ENCODE peak calls at places on chromosomes 11 and 22, in nine cellular contexts. One of them, this sample, is unnamed.

GRCh38 chr11:104918113-104918824 is 20.0 kb upstream of the CASP12 start:
- DNase-seq in stimulated activated CD8-positive, alpha-beta memory T cell treated with anti-CD3 and anti-CD28 coated beads, Interleukin-2, amount 100 ng/mL, for 1 hour: no peak
- DNase-seq in germinal center: no peak
- DNase-seq in NCI-H1417: no peak
- DNase-seq in iris pigment epithelial cell: peak
- DNase-seq in stimulated activated CD4-positive, alpha-beta T cell treated with anti-CD3 and anti-CD28 coated beads, Interleukin-15, amount 100 ng/mL, for 24 hours: no peak
- DNase-seq in activated CD8-positive, alpha-beta T cell treated with anti-CD3 and anti-CD28 coated beads, Interleukin-2, amount 10 ng/mL, durations not matched to agents 7 days and 5 days: no peak
- DNase-seq in EL: peak
- DNase-seq in activated CD4-positive, alpha-beta memory T cell treated with anti-CD3 and anti-CD28 coated beads for 36 hours: no peak
- DNase-seq in this sample: no peak

GRCh38 chr11:121767433-121767832 is 314.7 kb upstream of the SORL1-AS1 start:
- DNase-seq in stimulated activated CD8-positive, alpha-beta memory T cell treated with anti-CD3 and anti-CD28 coated beads, Interleukin-2, amount 100 ng/mL, for 1 hour: no peak
- DNase-seq in germinal center: peak
- DNase-seq in NCI-H1417: no peak
- DNase-seq in iris pigment epithelial cell: peak
- DNase-seq in stimulated activated CD4-positive, alpha-beta T cell treated with anti-CD3 and anti-CD28 coated beads, Interleukin-15, amount 100 ng/mL, for 24 hours: no peak
- DNase-seq in activated CD8-positive, alpha-beta T cell treated with anti-CD3 and anti-CD28 coated beads, Interleukin-2, amount 10 ng/mL, durations not matched to agents 7 days and 5 days: no peak
- DNase-seq in EL: no peak
- DNase-seq in activated CD4-positive, alpha-beta memory T cell treated with anti-CD3 and anti-CD28 coated beads for 36 hours: no peak
- DNase-seq in this sample: no peak

GRCh38 chr11:65565624-65566453 is 4.4 kb upstream of the ZNRD2 start:
- DNase-seq in stimulated activated CD8-positive, alpha-beta memory T cell treated with anti-CD3 and anti-CD28 coated beads, Interleukin-2, amount 100 ng/mL, for 1 hour: no peak
- DNase-seq in germinal center: no peak
- DNase-seq in NCI-H1417: no peak
- DNase-seq in iris pigment epithelial cell: no peak
- DNase-seq in stimulated activated CD4-positive, alpha-beta T cell treated with anti-CD3 and anti-CD28 coated beads, Interleukin-15, amount 100 ng/mL, for 24 hours: peak
- DNase-seq in activated CD8-positive, alpha-beta T cell treated with anti-CD3 and anti-CD28 coated beads, Interleukin-2, amount 10 ng/mL, durations not matched to agents 7 days and 5 days: peak
- DNase-seq in EL: no peak
- DNase-seq in activated CD4-positive, alpha-beta memory T cell treated with anti-CD3 and anti-CD28 coated beads for 36 hours: peak
- DNase-seq in this sample: no peak

GRCh38 chr22:47082505-47082904 is 320.1 kb downstream of the TBC1D22A start:
- DNase-seq in stimulated activated CD8-positive, alpha-beta memory T cell treated with anti-CD3 and anti-CD28 coated beads, Interleukin-2, amount 100 ng/mL, for 1 hour: no peak
- DNase-seq in germinal center: no peak
- DNase-seq in NCI-H1417: no peak
- DNase-seq in iris pigment epithelial cell: no peak
- DNase-seq in stimulated activated CD4-positive, alpha-beta T cell treated with anti-CD3 and anti-CD28 coated beads, Interleukin-15, amount 100 ng/mL, for 24 hours: no peak
- DNase-seq in activated CD8-positive, alpha-beta T cell treated with anti-CD3 and anti-CD28 coated beads, Interleukin-2, amount 10 ng/mL, durations not matched to agents 7 days and 5 days: no peak
- DNase-seq in EL: no peak
- DNase-seq in activated CD4-positive, alpha-beta memory T cell treated with anti-CD3 and anti-CD28 coated beads for 36 hours: no peak
- DNase-seq in this sample: no peak

GRCh38 chr22:30730351-30730750 is 35.7 kb downstream of the OSBP2 start:
- DNase-seq in stimulated activated CD8-positive, alpha-beta memory T cell treated with anti-CD3 and anti-CD28 coated beads, Interleukin-2, amount 100 ng/mL, for 1 hour: no peak
- DNase-seq in germinal center: no peak
- DNase-seq in NCI-H1417: no peak
- DNase-seq in iris pigment epithelial cell: peak
- DNase-seq in stimulated activated CD4-positive, alpha-beta T cell treated with anti-CD3 and anti-CD28 coated beads, Interleukin-15, amount 100 ng/mL, for 24 hours: no peak
- DNase-seq in activated CD8-positive, alpha-beta T cell treated with anti-CD3 and anti-CD28 coated beads, Interleukin-2, amount 10 ng/mL, durations not matched to agents 7 days and 5 days: no peak
- DNase-seq in EL: no peak
- DNase-seq in activated CD4-positive, alpha-beta memory T cell treated with anti-CD3 and anti-CD28 coated beads for 36 hours: no peak
- DNase-seq in this sample: no peak

GRCh38 chr11:126578426-126578825 is 222.9 kb downstream of the ST3GAL4 start:
- DNase-seq in stimulated activated CD8-positive, alpha-beta memory T cell treated with anti-CD3 and anti-CD28 coated beads, Interleukin-2, amount 100 ng/mL, for 1 hour: no peak
- DNase-seq in germinal center: no peak
- DNase-seq in NCI-H1417: no peak
- DNase-seq in iris pigment epithelial cell: no peak
- DNase-seq in stimulated activated CD4-positive, alpha-beta T cell treated with anti-CD3 and anti-CD28 coated beads, Interleukin-15, amount 100 ng/mL, for 24 hours: no peak
- DNase-seq in activated CD8-positive, alpha-beta T cell treated with anti-CD3 and anti-CD28 coated beads, Interleukin-2, amount 10 ng/mL, durations not matched to agents 7 days and 5 days: no peak
- DNase-seq in EL: no peak
- DNase-seq in activated CD4-positive, alpha-beta memory T cell treated with anti-CD3 and anti-CD28 coated beads for 36 hours: no peak
- DNase-seq in this sample: no peak

GRCh38 chr11:845872-846271 is 3.2 kb downstream of the TSPAN4 start:
- DNase-seq in stimulated activated CD8-positive, alpha-beta memory T cell treated with anti-CD3 and anti-CD28 coated beads, Interleukin-2, amount 100 ng/mL, for 1 hour: no peak
- DNase-seq in germinal center: no peak
- DNase-seq in NCI-H1417: no peak
- DNase-seq in iris pigment epithelial cell: no peak
- DNase-seq in stimulated activated CD4-positive, alpha-beta T cell treated with anti-CD3 and anti-CD28 coated beads, Interleukin-15, amount 100 ng/mL, for 24 hours: no peak
- DNase-seq in activated CD8-positive, alpha-beta T cell treated with anti-CD3 and anti-CD28 coated beads, Interleukin-2, amount 10 ng/mL, durations not matched to agents 7 days and 5 days: no peak
- DNase-seq in EL: peak
- DNase-seq in activated CD4-positive, alpha-beta memory T cell treated with anti-CD3 and anti-CD28 coated beads for 36 hours: no peak
- DNase-seq in this sample: no peak

GRCh38 chr11:85953491-85954143 is 98.4 kb downstream of the CCDC83 start:
- DNase-seq in stimulated activated CD8-positive, alpha-beta memory T cell treated with anti-CD3 and anti-CD28 coated beads, Interleukin-2, amount 100 ng/mL, for 1 hour: no peak
- DNase-seq in germinal center: no peak
- DNase-seq in NCI-H1417: no peak
- DNase-seq in iris pigment epithelial cell: peak
- DNase-seq in stimulated activated CD4-positive, alpha-beta T cell treated with anti-CD3 and anti-CD28 coated beads, Interleukin-15, amount 100 ng/mL, for 24 hours: no peak
- DNase-seq in activated CD8-positive, alpha-beta T cell treated with anti-CD3 and anti-CD28 coated beads, Interleukin-2, amount 10 ng/mL, durations not matched to agents 7 days and 5 days: no peak
- DNase-seq in EL: peak
- DNase-seq in activated CD4-positive, alpha-beta memory T cell treated with anti-CD3 and anti-CD28 coated beads for 36 hours: no peak
- DNase-seq in this sample: no peak

GRCh38 chr22:37301144-37301820 is 19.0 kb downstream of the CYTH4 start:
- DNase-seq in stimulated activated CD8-positive, alpha-beta memory T cell treated with anti-CD3 and anti-CD28 coated beads, Interleukin-2, amount 100 ng/mL, for 1 hour: no peak
- DNase-seq in germinal center: no peak
- DNase-seq in NCI-H1417: no peak
- DNase-seq in iris pigment epithelial cell: no peak
- DNase-seq in stimulated activated CD4-positive, alpha-beta T cell treated with anti-CD3 and anti-CD28 coated beads, Interleukin-15, amount 100 ng/mL, for 24 hours: no peak
- DNase-seq in activated CD8-positive, alpha-beta T cell treated with anti-CD3 and anti-CD28 coated beads, Interleukin-2, amount 10 ng/mL, durations not matched to agents 7 days and 5 days: no peak
- DNase-seq in EL: no peak
- DNase-seq in activated CD4-positive, alpha-beta memory T cell treated with anti-CD3 and anti-CD28 coated beads for 36 hours: no peak
- DNase-seq in this sample: no peak

GRCh38 chr11:116960916-116961315 is 123.5 kb upstream of the APOA1 start:
- DNase-seq in stimulated activated CD8-positive, alpha-beta memory T cell treated with anti-CD3 and anti-CD28 coated beads, Interleukin-2, amount 100 ng/mL, for 1 hour: no peak
- DNase-seq in germinal center: no peak
- DNase-seq in NCI-H1417: peak
- DNase-seq in iris pigment epithelial cell: peak
- DNase-seq in stimulated activated CD4-positive, alpha-beta T cell treated with anti-CD3 and anti-CD28 coated beads, Interleukin-15, amount 100 ng/mL, for 24 hours: no peak
- DNase-seq in activated CD8-positive, alpha-beta T cell treated with anti-CD3 and anti-CD28 coated beads, Interleukin-2, amount 10 ng/mL, durations not matched to agents 7 days and 5 days: no peak
- DNase-seq in EL: peak
- DNase-seq in activated CD4-positive, alpha-beta memory T cell treated with anti-CD3 and anti-CD28 coated beads for 36 hours: no peak
- DNase-seq in this sample: peak

GRCh38 chr22:50657925-50658324 is 14.7 kb upstream of the SHANK3 start:
- DNase-seq in stimulated activated CD8-positive, alpha-beta memory T cell treated with anti-CD3 and anti-CD28 coated beads, Interleukin-2, amount 100 ng/mL, for 1 hour: no peak
- DNase-seq in germinal center: no peak
- DNase-seq in NCI-H1417: no peak
- DNase-seq in iris pigment epithelial cell: no peak
- DNase-seq in stimulated activated CD4-positive, alpha-beta T cell treated with anti-CD3 and anti-CD28 coated beads, Interleukin-15, amount 100 ng/mL, for 24 hours: no peak
- DNase-seq in activated CD8-positive, alpha-beta T cell treated with anti-CD3 and anti-CD28 coated beads, Interleukin-2, amount 10 ng/mL, durations not matched to agents 7 days and 5 days: no peak
- DNase-seq in EL: no peak
- DNase-seq in activated CD4-positive, alpha-beta memory T cell treated with anti-CD3 and anti-CD28 coated beads for 36 hours: no peak
- DNase-seq in this sample: no peak

GRCh38 chr11:133957926-133958325 is 1.2 kb upstream of the IGSF9B start:
- DNase-seq in stimulated activated CD8-positive, alpha-beta memory T cell treated with anti-CD3 and anti-CD28 coated beads, Interleukin-2, amount 100 ng/mL, for 1 hour: no peak
- DNase-seq in germinal center: no peak
- DNase-seq in NCI-H1417: peak
- DNase-seq in iris pigment epithelial cell: no peak
- DNase-seq in stimulated activated CD4-positive, alpha-beta T cell treated with anti-CD3 and anti-CD28 coated beads, Interleukin-15, amount 100 ng/mL, for 24 hours: no peak
- DNase-seq in activated CD8-positive, alpha-beta T cell treated with anti-CD3 and anti-CD28 coated beads, Interleukin-2, amount 10 ng/mL, durations not matched to agents 7 days and 5 days: no peak
- DNase-seq in EL: peak
- DNase-seq in activated CD4-positive, alpha-beta memory T cell treated with anti-CD3 and anti-CD28 coated beads for 36 hours: no peak
- DNase-seq in this sample: peak

This sample was measured in ELF-1.